ENCODE peak calls at places on chromosomes 16 and 17, in eight cellular contexts. S is breast epithelium, M is transverse colon, W is uterus, B is IMR-90, I is A549, E is stomach, R is heart left ventricle. D is an unnamed sample.

GRCh38 chr16:20073203-20074088 is at the start of gene GPR139:
- DNase-seq in S (no peak), E (no peak), R (no peak), B (no peak), W (no peak), I (no peak), M (no peak), D (no peak)

GRCh38 chr16:24980077-24980793 is 34.9 kb downstream of the ARHGAP17 start:
- DNase-seq in S (no peak), M (no peak), E (no peak), B (no peak), I (no peak), R (no peak), W (no peak), D (no peak)

GRCh38 chr17:67038861-67039365 is 5.4 kb upstream of the CACNG1 start:
- DNase-seq in S (no peak), M (no peak), R (no peak), E (no peak), I (no peak), B (no peak), W (no peak), D (no peak)

GRCh38 chr16:46857261-46857962 is 26.4 kb upstream of the C16orf87 start:
- DNase-seq in B (peak; percentile 82), R (no peak), E (no peak), S (no peak), M (no peak), W (peak; percentile 21), I (peak; percentile 55), D (no peak)

GRCh38 chr17:63402808-63403207 is 43.3 kb downstream of the CYB561 start:
- DNase-seq in I (no peak), R (no peak), E (no peak), M (no peak), B (peak; percentile 93), S (no peak), W (no peak), D (no peak)

GRCh38 chr16:88784074-88784855 is 755 bp downstream of the PIEZO1 start:
- DNase-seq in M (peak; percentile 74), E (peak; percentile 66), B (peak; percentile 72), S (peak; percentile 77), W (peak; percentile 85), I (peak; percentile 83), R (peak; percentile 82), D (peak; percentile 65)

GRCh38 chr17:75087558-75088453 is at the start of gene SLC16A5:
- DNase-seq in B (peak; percentile 55), I (peak; percentile 99), W (peak; percentile 90), R (peak; percentile 94), S (peak; percentile 88), M (peak; percentile 94), E (peak; percentile 85), D (peak; percentile 65)

GRCh38 chr17:65987988-65988387 is 203.9 kb downstream of the CEP112 start:
- DNase-seq in B (peak; percentile 48), S (no peak), W (no peak), R (no peak), E (no peak), M (peak; percentile 11), I (peak; percentile 14), D (no peak)

GRCh38 chr16:87709677-87710076 is 56.1 kb downstream of the KLHDC4 start:
- DNase-seq in R (no peak), S (no peak), I (no peak), E (no peak), W (no peak), B (no peak), M (no peak), D (no peak)

GRCh38 chr17:30950669-30951399 is 20.0 kb upstream of the RNF135 start:
- DNase-seq in B (peak; percentile 93), S (no peak), E (peak; percentile 60), R (peak; percentile 83), W (peak; percentile 43), M (peak; percentile 91), I (no peak), D (peak; percentile 32)

GRCh38 chr16:66207864-66208226 is 158.6 kb upstream of the CDH5 start:
- DNase-seq in E (no peak), S (no peak), W (no peak), M (no peak), B (no peak), R (no peak), I (no peak), D (no peak)

GRCh38 chr17:17343160-17343735 is 40.1 kb downstream of the NT5M start:
- DNase-seq in B (no peak), S (no peak), I (no peak), W (no peak), E (peak; percentile 50), R (peak; percentile 12), M (no peak), D (no peak)
- H3K4me1 ChIP-seq in B (no peaks in the 10 kb centered on the region), S (no peaks in the 10 kb centered on the region), I (no peaks in the 10 kb centered on the region), W (no peaks in the 10 kb centered on the region), E (peaks cover 10% of the 10 kb centered on the region), R (no peaks in the 10 kb centered on the region), M (no peaks in the 10 kb centered on the region), D (no peaks in the 10 kb centered on the region)

GRCh38 chr17:14922421-14922820 is 342.7 kb downstream of the PMP22 start:
- DNase-seq in M (no peak), S (no peak), B (no peak), I (no peak), W (no peak), R (no peak), E (no peak), D (no peak)
- TF ChIP-seq POLR2A in M (no peak), S (no peak), B (no peak), I (no peak), W (no peak), R (no peak), E (no peak), D (no peak)

DNA sequence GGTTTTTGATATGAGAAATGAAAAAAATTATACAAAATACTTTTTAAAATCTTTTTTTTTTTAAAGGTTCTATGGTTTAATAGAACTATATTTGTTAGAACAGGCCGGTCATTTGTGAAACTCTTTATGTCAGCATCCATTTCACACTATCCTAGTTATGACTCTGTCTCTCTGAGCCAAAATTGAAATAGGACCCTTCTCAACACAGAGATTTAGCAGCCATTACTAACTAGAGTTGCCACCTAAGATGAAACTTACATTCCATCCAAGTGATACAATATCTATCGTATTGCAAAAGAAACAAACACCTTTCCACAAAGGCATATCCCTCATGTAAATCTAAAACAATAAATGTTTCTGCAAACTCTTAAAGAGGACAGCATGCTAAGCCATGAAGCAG is 249.8 kb downstream of the CDH11 start:
- DNase-seq in W (no peak), I (no peak), S (no peak), R (no peak), M (no peak), B (peak; percentile 28), E (no peak), D (no peak)
- TF ChIP-seq CTCF in W (no peak), I (no peak), S (no peak), R (no peak), M (no peak), B (no peak), E (no peak), D (no peak)

GRCh38 chr16:85615852-85616607 is 2.9 kb downstream of the GSE1 start:
- DNase-seq in B (peak; percentile 81), I (peak; percentile 84), E (peak; percentile 79), W (peak; percentile 62), R (peak; percentile 89), S (peak; percentile 71), M (peak; percentile 83), D (peak; percentile 60)
- H3K4me1 ChIP-seq in B (peaks cover 12% of the 10 kb centered on the region), I (peaks cover 22% of the 10 kb centered on the region), E (peaks cover 100% of the 10 kb centered on the region), W (peaks cover 33% of the 10 kb centered on the region), R (peaks cover 36% of the 10 kb centered on the region), S (peaks cover 23% of the 10 kb centered on the region), M (peaks cover 44% of the 10 kb centered on the region), D (no peaks in the 10 kb centered on the region)

GRCh38 chr17:6702567-6703215 is 10.5 kb downstream of the SLC13A5 start:
- DNase-seq in M (no peak), B (no peak), I (no peak), R (no peak), W (no peak), S (no peak), E (no peak), D (no peak)
- TF ChIP-seq POLR2A in M (no peak), B (no peak), I (no peak), R (no peak), W (no peak), S (no peak), E (no peak), D (no peak)

DNA sequence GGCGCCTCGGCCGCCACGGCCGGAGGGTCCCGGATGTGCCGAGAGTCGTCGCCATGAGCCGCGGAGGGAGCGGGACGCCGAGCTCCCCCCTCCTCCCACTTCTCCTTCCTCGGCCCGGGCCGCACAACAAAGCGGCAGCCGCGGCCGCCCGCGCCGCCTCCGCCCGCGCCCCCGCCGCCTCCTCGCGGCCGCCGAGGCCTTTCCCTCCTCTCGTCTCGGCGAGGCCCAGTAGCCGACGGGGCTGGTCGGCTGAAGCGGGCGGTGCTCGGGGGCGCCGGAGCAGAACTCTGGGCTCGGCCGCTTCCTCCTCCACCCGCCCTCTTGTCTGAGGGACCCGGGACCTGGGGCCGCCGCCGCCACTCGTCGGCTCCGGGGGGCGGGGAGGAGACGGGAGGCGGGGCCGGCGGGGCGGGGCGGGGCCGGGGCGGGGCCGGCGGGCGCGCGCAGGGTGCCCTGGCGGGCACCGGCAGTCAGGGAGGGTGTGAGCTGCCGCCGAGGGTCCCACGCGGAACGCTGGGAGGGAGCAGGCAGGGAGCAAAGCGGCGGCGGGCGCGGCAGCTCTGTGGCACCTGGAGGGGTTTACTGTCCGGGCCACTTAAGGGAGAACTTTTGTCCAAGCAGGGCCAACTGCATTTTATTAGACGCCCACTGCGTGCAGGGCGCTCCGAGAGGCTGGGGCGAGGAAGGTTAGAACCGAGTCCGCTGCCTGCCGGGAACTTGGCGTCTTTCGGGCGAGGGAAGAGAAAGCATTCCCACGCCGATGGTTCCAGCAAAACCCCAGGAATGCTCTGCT is at the start of gene SMURF2:
- DNase-seq in B (peak; percentile 61), E (peak; percentile 84), W (peak; percentile 69), S (peak; percentile 70), R (peak; percentile 91), M (peak; percentile 85), I (peak; percentile 89), D (peak; percentile 59)
- TF ChIP-seq CTCF in B (no peak), E (no peak), W (no peak), S (peak; percentile 30), R (no peak), M (no peak), I (no peak), D (peak; percentile 24)

GRCh38 chr17:78355701-78356100 is 4.2 kb downstream of the SOCS3 start:
- DNase-seq in I (no peak), R (no peak), B (peak; percentile 28), M (no peak), S (no peak), E (no peak), W (no peak), D (no peak)
- H3K4me1 ChIP-seq in I (peaks cover 76% of the 10 kb centered on the region), R (peaks cover 53% of the 10 kb centered on the region), B (peaks cover 32% of the 10 kb centered on the region), M (peaks cover 55% of the 10 kb centered on the region), S (peaks cover 18% of the 10 kb centered on the region), E (peaks cover 85% of the 10 kb centered on the region), W (peaks cover 24% of the 10 kb centered on the region), D (peaks cover 56% of the 10 kb centered on the region)

GRCh38 chr17:10646393-10646990 is 10.6 kb downstream of the MYH3 start:
- DNase-seq in R (peak; percentile 80), M (peak; percentile 69), B (peak; percentile 70), I (peak; percentile 55), S (no peak), E (peak; percentile 82), W (peak; percentile 63), D (peak; percentile 77)
- TF ChIP-seq POLR2A in R (no peak), M (no peak), B (peak; percentile 25), I (no peak), S (no peak), E (no peak), W (no peak), D (no peak)

D was measured in tibial nerve.